ENCODE peak calls at places on chromosomes 4 and X, in seven cellular contexts. One of them, this sample, is unnamed.

GRCh38 chr4:156672924-156673323 is 298.7 kb downstream of the PDGFC start:
- DNase-seq in K562: no peak
- DNase-seq in SK-N-SH: no peak
- DNase-seq in GM12878: no peak
- DNase-seq in HepG2: no peak
- DNase-seq in GM12892: no peak
- DNase-seq in H1: no peak
- DNase-seq in this sample: no peak

GRCh38 chrX:49282647-49283011 is 13.0 kb downstream of the PPP1R3F start:
- DNase-seq in K562: peak; percentile 62
- DNase-seq in SK-N-SH: peak; percentile 61
- DNase-seq in GM12878: no peak
- DNase-seq in HepG2: no peak
- DNase-seq in GM12892: no peak
- DNase-seq in H1: no peak
- DNase-seq in this sample: no peak

GRCh38 chr4:122012735-122013134 is 60.9 kb upstream of the TRPC3 start:
- DNase-seq in K562: no peak
- DNase-seq in SK-N-SH: no peak
- DNase-seq in GM12878: no peak
- DNase-seq in HepG2: no peak
- DNase-seq in GM12892: no peak
- DNase-seq in H1: no peak
- DNase-seq in this sample: no peak

GRCh38 chr4:142021181-142021580 is 384.8 kb downstream of the IL15 start:
- DNase-seq in K562: no peak
- DNase-seq in SK-N-SH: no peak
- DNase-seq in GM12878: no peak
- DNase-seq in HepG2: no peak
- DNase-seq in GM12892: no peak
- DNase-seq in H1: no peak
- DNase-seq in this sample: no peak

GRCh38 chrX:3712080-3712869 is 1.2 kb downstream of the PRKX start:
- DNase-seq in K562: no peak
- DNase-seq in SK-N-SH: no peak
- DNase-seq in GM12878: no peak
- DNase-seq in HepG2: no peak
- DNase-seq in GM12892: no peak
- DNase-seq in H1: no peak
- DNase-seq in this sample: no peak

GRCh38 chr4:7422098-7422897 is 12.4 kb downstream of the PSAPL1 start:
- DNase-seq in K562: no peak
- DNase-seq in SK-N-SH: peak; percentile 19
- DNase-seq in GM12878: no peak
- DNase-seq in HepG2: no peak
- DNase-seq in GM12892: no peak
- DNase-seq in H1: peak; percentile 41
- DNase-seq in this sample: no peak

GRCh38 chr4:7365472-7366179 is 69.1 kb downstream of the PSAPL1 start:
- DNase-seq in K562: no peak
- DNase-seq in SK-N-SH: peak; percentile 62
- DNase-seq in GM12878: no peak
- DNase-seq in HepG2: no peak
- DNase-seq in GM12892: no peak
- DNase-seq in H1: no peak
- DNase-seq in this sample: no peak

GRCh38 chr4:5773271-5773555 is 62.2 kb downstream of the EVC start:
- DNase-seq in K562: no peak
- DNase-seq in SK-N-SH: no peak
- DNase-seq in GM12878: no peak
- DNase-seq in HepG2: no peak
- DNase-seq in GM12892: no peak
- DNase-seq in H1: peak; percentile 43
- DNase-seq in this sample: no peak

GRCh38 chrX:10618911-10619310 is 1.5 kb downstream of the MID1 start:
- DNase-seq in K562: no peak
- DNase-seq in SK-N-SH: no peak
- DNase-seq in GM12878: no peak
- DNase-seq in HepG2: no peak
- DNase-seq in GM12892: no peak
- DNase-seq in H1: no peak
- DNase-seq in this sample: no peak

GRCh38 chrX:154047266-154047665 is 27.6 kb upstream of the IRAK1 start:
- DNase-seq in K562: no peak
- DNase-seq in SK-N-SH: no peak
- DNase-seq in GM12878: no peak
- DNase-seq in HepG2: no peak
- DNase-seq in GM12892: no peak
- DNase-seq in H1: no peak
- DNase-seq in this sample: no peak

GRCh38 chr4:59583845-59584568 is 1616.1 kb upstream of the ADGRL3 start:
- DNase-seq in K562: no peak
- DNase-seq in SK-N-SH: no peak
- DNase-seq in GM12878: no peak
- DNase-seq in HepG2: no peak
- DNase-seq in GM12892: no peak
- DNase-seq in H1: no peak
- DNase-seq in this sample: no peak

GRCh38 chrX:110143454-110144210 is 140.7 kb downstream of the TMEM164 start:
- DNase-seq in K562: no peak
- DNase-seq in SK-N-SH: no peak
- DNase-seq in GM12878: no peak
- DNase-seq in HepG2: no peak
- DNase-seq in GM12892: no peak
- DNase-seq in H1: no peak
- DNase-seq in this sample: no peak

GRCh38 chr4:170339522-170339921 is 249.8 kb upstream of the AADAT start:
- DNase-seq in K562: no peak
- DNase-seq in SK-N-SH: no peak
- DNase-seq in GM12878: no peak
- DNase-seq in HepG2: no peak
- DNase-seq in GM12892: no peak
- DNase-seq in H1: no peak
- DNase-seq in this sample: no peak

DNA sequence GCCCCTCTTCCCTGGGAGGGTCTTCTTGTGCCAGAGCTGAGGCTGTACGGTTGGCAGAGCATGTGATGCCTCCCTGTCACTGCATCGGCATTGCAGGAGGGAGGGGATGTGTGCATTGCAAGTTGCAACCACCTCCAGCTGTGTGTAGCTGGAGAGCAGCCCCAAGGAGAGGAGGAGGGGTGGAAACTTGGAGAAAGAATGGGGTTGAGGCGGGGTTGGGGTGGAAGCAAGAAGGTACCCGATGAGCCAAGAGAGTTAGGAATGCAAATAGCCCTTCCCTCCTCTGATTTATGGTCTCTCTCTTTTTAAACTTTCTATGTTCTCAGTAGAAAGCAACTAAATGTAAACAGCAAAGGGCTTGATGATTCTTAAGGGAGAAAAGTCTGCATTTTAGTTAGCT is 48.1 kb upstream of the MND1 start:
- DNase-seq in K562: no peak
- DNase-seq in SK-N-SH: no peak
- DNase-seq in GM12878: no peak
- DNase-seq in HepG2: no peak
- DNase-seq in GM12892: no peak
- DNase-seq in H1: no peak
- DNase-seq in this sample: no peak
- TF ChIP-seq POLR2AphosphoS5 in K562: no peak
- TF ChIP-seq POLR2AphosphoS5 in SK-N-SH: no peak
- TF ChIP-seq POLR2AphosphoS5 in GM12878: no peak
- TF ChIP-seq POLR2AphosphoS5 in HepG2: no peak
- TF ChIP-seq POLR2AphosphoS5 in GM12892: no peak
- TF ChIP-seq POLR2AphosphoS5 in H1: no peak
- TF ChIP-seq POLR2AphosphoS5 in this sample: no peak

GRCh38 chrX:37958493-37959211 is 47.7 kb upstream of the SYTL5 start:
- DNase-seq in K562: no peak
- DNase-seq in SK-N-SH: no peak
- DNase-seq in GM12878: no peak
- DNase-seq in HepG2: peak; percentile 67
- DNase-seq in GM12892: no peak
- DNase-seq in H1: no peak
- DNase-seq in this sample: no peak
- TF ChIP-seq TAF1 in K562: no peak
- TF ChIP-seq TAF1 in SK-N-SH: no peak
- TF ChIP-seq TAF1 in GM12878: no peak
- TF ChIP-seq TAF1 in HepG2: no peak
- TF ChIP-seq TAF1 in GM12892: no peak
- TF ChIP-seq TAF1 in H1: no peak
- TF ChIP-seq TAF1 in this sample: no peak

GRCh38 chr4:147480502-147480890 is 401 bp upstream of the EDNRA start:
- DNase-seq in K562: no peak
- DNase-seq in SK-N-SH: no peak
- DNase-seq in GM12878: no peak
- DNase-seq in HepG2: no peak
- DNase-seq in GM12892: no peak
- DNase-seq in H1: peak; percentile 47
- DNase-seq in this sample: no peak

GRCh38 chr4:147479376-147479775 is 1.5 kb upstream of the EDNRA start:
- DNase-seq in K562: no peak
- DNase-seq in SK-N-SH: no peak
- DNase-seq in GM12878: no peak
- DNase-seq in HepG2: no peak
- DNase-seq in GM12892: no peak
- DNase-seq in H1: no peak
- DNase-seq in this sample: no peak

GRCh38 chr4:147480891-147481576 is at the start of gene EDNRA:
- DNase-seq in K562: no peak
- DNase-seq in SK-N-SH: peak; percentile 84
- DNase-seq in GM12878: no peak
- DNase-seq in HepG2: no peak
- DNase-seq in GM12892: no peak
- DNase-seq in H1: peak; percentile 66
- DNase-seq in this sample: no peak

GRCh38 chr4:147481577-147482109 is 746 bp downstream of the EDNRA start:
- DNase-seq in K562: no peak
- DNase-seq in SK-N-SH: no peak
- DNase-seq in GM12878: no peak
- DNase-seq in HepG2: no peak
- DNase-seq in GM12892: no peak
- DNase-seq in H1: peak; percentile 61
- DNase-seq in this sample: no peak

GRCh38 chr4:147479817-147480216 is 1.1 kb upstream of the EDNRA start:
- DNase-seq in K562: no peak
- DNase-seq in SK-N-SH: no peak
- DNase-seq in GM12878: no peak
- DNase-seq in HepG2: no peak
- DNase-seq in GM12892: no peak
- DNase-seq in H1: no peak
- DNase-seq in this sample: no peak
- TF ChIP-seq POLR2AphosphoS5 in K562: no peak
- TF ChIP-seq POLR2AphosphoS5 in SK-N-SH: no peak
- TF ChIP-seq POLR2AphosphoS5 in GM12878: no peak
- TF ChIP-seq POLR2AphosphoS5 in HepG2: no peak
- TF ChIP-seq POLR2AphosphoS5 in GM12892: no peak
- TF ChIP-seq POLR2AphosphoS5 in H1: no peak
- TF ChIP-seq POLR2AphosphoS5 in this sample: no peak

GRCh38 chrX:67697452-67697851 is 153.6 kb downstream of the AR start:
- DNase-seq in K562: no peak
- DNase-seq in SK-N-SH: no peak
- DNase-seq in GM12878: no peak
- DNase-seq in HepG2: no peak
- DNase-seq in GM12892: no peak
- DNase-seq in H1: no peak
- DNase-seq in this sample: no peak

GRCh38 chrX:67693928-67694327 is 150.1 kb downstream of the AR start:
- DNase-seq in K562: no peak
- DNase-seq in SK-N-SH: no peak
- DNase-seq in GM12878: no peak
- DNase-seq in HepG2: no peak
- DNase-seq in GM12892: no peak
- DNase-seq in H1: no peak
- DNase-seq in this sample: no peak

DNA sequence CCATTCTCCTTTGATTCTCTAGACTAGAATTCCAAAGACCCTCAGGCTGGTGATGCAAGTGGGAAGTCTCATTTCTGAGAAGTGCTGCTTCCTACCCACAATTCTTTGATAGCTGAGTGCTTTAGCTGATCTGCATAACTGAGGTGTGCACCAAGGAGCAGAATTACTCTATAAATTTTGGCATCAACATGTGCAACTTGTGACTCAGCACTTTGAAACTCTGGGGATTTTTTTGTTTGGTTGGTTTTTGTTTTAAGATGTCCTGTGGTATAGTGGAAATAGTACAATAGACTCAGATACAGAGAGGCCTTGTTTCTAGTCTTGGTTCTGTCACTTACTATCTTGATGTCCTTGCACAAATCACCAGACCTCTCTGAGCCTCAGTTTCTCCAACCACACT is 148.4 kb downstream of the AR start:
- DNase-seq in K562: no peak
- DNase-seq in SK-N-SH: no peak
- DNase-seq in GM12878: no peak
- DNase-seq in HepG2: no peak
- DNase-seq in GM12892: no peak
- DNase-seq in H1: no peak
- DNase-seq in this sample: no peak
- TF ChIP-seq TAF1 in K562: no peak
- TF ChIP-seq TAF1 in SK-N-SH: no peak
- TF ChIP-seq TAF1 in GM12878: no peak
- TF ChIP-seq TAF1 in HepG2: no peak
- TF ChIP-seq TAF1 in GM12892: no peak
- TF ChIP-seq TAF1 in H1: no peak
- TF ChIP-seq TAF1 in this sample: no peak

DNA sequence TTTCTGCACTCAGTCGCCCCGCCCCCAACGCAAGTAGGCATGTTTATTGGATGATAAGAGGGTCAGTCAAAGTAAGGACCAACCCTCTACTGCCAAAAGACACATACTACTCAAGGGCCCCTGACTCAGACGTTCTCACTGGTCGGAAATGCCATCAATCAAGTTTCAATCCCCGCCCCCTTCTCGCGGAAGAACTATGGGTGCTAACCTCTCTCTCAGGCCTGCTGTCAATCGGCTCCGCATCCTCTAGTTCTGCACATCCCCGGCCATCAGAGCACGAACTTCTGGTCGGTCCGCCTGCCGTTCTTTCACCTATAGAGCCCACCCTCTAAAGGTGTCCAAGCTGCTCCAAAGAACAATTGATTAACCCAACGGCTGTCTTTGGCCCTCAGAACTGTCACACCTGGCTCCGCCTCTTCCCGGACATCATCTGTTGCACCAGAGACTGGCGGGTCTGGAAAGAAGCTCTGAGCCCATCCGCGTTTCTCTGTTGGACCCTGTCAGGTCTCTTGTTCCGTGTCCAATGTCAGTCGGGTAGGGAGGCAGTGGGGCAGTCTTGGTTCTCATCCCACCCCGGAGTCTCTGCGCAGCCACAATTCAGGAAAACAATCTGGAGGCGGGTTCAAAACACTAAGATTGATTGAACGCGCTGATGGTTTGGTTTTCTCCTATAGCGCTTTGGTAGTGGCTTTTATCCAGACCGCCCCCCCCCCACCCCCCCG is 15.2 kb downstream of the NDUFB11 start:
- DNase-seq in K562: peak; percentile 94
- DNase-seq in SK-N-SH: peak; percentile 82
- DNase-seq in GM12878: peak; percentile 93
- DNase-seq in HepG2: peak; percentile 90
- DNase-seq in GM12892: peak; percentile 54
- DNase-seq in H1: peak; percentile 93
- DNase-seq in this sample: peak; percentile 42
- TF ChIP-seq POLR2AphosphoS5 in K562: no peak
- TF ChIP-seq POLR2AphosphoS5 in SK-N-SH: peak; percentile 81
- TF ChIP-seq POLR2AphosphoS5 in GM12878: peak; percentile 81
- TF ChIP-seq POLR2AphosphoS5 in HepG2: peak; percentile 40
- TF ChIP-seq POLR2AphosphoS5 in GM12892: peak; percentile 73
- TF ChIP-seq POLR2AphosphoS5 in H1: no peak
- TF ChIP-seq POLR2AphosphoS5 in this sample: peak; percentile 77